ENCODE peak calls at places on chromosomes 5 and 9, in six cellular contexts. Z, A, I, E, C and T are unnamed samples.
A peak's percentile ranks its signal among the peaks of the same experiment; 100 is the strongest.

GRCh38 chr5:93331864-93332263 is 249.2 kb downstream of the NR2F1-AS1 start:
- DNase-seq in E (no peak), Z (no peak), I (no peak), C (no peak), A (no peak), T (no peak)

GRCh38 chr5:4413996-4414395 is 726.1 kb upstream of the ADAMTS16 start:
- DNase-seq in C (no peak), E (no peak), Z (no peak), I (no peak), A (no peak), T (no peak)

GRCh38 chr9:137982132-137982666 is 104.6 kb downstream of the CACNA1B start:
- DNase-seq in I (no peak), E (no peak), Z (no peak), A (no peak), C (no peak), T (no peak)

GRCh38 chr9:5900622-5901021 is 9.9 kb downstream of the MLANA start:
- DNase-seq in E (no peak), Z (no peak), C (no peak), I (no peak), A (no peak), T (no peak)

GRCh38 chr5:36683821-36684434 is 77.5 kb downstream of the SLC1A3 start:
- DNase-seq in I (no peak), Z (no peak), E (no peak), C (no peak), A (no peak), T (no peak)

GRCh38 chr9:94869415-94869838 is 142.9 kb downstream of the AOPEP start:
- DNase-seq in I (no peak), C (no peak), E (no peak), Z (no peak), A (peak; percentile 90), T (no peak)

GRCh38 chr5:10602031-10602806 is 38.3 kb downstream of the ANKRD33B start:
- DNase-seq in E (no peak), A (no peak), C (no peak), Z (peak; percentile 6), I (peak; percentile 67), T (peak; percentile 25)

GRCh38 chr5:1152156-1152555 is 40.3 kb upstream of the SLC12A7 start:
- DNase-seq in E (no peak), A (no peak), Z (peak; percentile 36), I (no peak), C (no peak), T (no peak)

GRCh38 chr5:135629164-135629563 is 50.4 kb upstream of the CXCL14 start:
- DNase-seq in I (no peak), Z (no peak), A (peak; percentile 22), C (no peak), E (no peak), T (no peak)

GRCh38 chr5:171537463-171537862 is 118.0 kb downstream of the FGF18 start:
- DNase-seq in C (no peak), Z (no peak), A (peak; percentile 49), E (no peak), I (no peak), T (no peak)

GRCh38 chr9:19994296-19994695 is 205.5 kb upstream of the SLC24A2 start:
- DNase-seq in Z (no peak), E (no peak), A (peak; percentile 78), C (no peak), I (no peak), T (no peak)

GRCh38 chr9:14030350-14030823 is 283.6 kb downstream of the NFIB start:
- DNase-seq in C (no peak), Z (no peak), I (no peak), E (no peak), A (peak; percentile 81), T (peak; percentile 23)

GRCh38 chr5:4766101-4766500 is 374.0 kb upstream of the ADAMTS16 start:
- DNase-seq in C (no peak), Z (no peak), A (no peak), I (no peak), E (no peak), T (no peak)

GRCh38 chr9:95874989-95875304 is 544 bp upstream of the ERCC6L2 start:
- DNase-seq in Z (peak; percentile 66), A (no peak), C (peak; percentile 83), E (peak; percentile 45), I (peak; percentile 47), T (peak; percentile 44)

GRCh38 chr5:177496111-177497010 is 1.0 kb downstream of the PDLIM7 start:
- DNase-seq in E (peak; percentile 93), C (peak; percentile 60), A (peak; percentile 95), I (peak; percentile 36), Z (no peak), T (peak; percentile 57)

GRCh38 chr5:75363726-75364495 is 26.9 kb downstream of the HMGCR start:
- DNase-seq in E (no peak), I (no peak), Z (no peak), C (peak; percentile 48), A (peak; percentile 35), T (peak; percentile 87)

GRCh38 chr9:124183772-124184171 is 74.0 kb upstream of the NEK6 start:
- DNase-seq in Z (no peak), I (no peak), E (no peak), A (no peak), C (peak; percentile 75), T (no peak)

GRCh38 chr5:51468196-51468595 is 84.9 kb downstream of the ISL1 start:
- DNase-seq in A (no peak), E (no peak), I (no peak), Z (no peak), C (no peak), T (no peak)

GRCh38 chr5:133642153-133642552 is 29.8 kb upstream of the FSTL4 start:
- DNase-seq in Z (no peak), A (no peak), I (no peak), C (no peak), E (no peak), T (no peak)

GRCh38 chr9:104069288-104069687 is 24.8 kb upstream of the SMC2 start:
- DNase-seq in E (no peak), C (no peak), I (no peak), Z (no peak), A (no peak), T (no peak)

GRCh38 chr5:128673010-128673409 is 135.0 kb upstream of the FBN2 start:
- DNase-seq in E (no peak), I (no peak), C (no peak), A (no peak), Z (no peak), T (no peak)

GRCh38 chr5:83306572-83307241 is 164.8 kb upstream of the VCAN start:
- DNase-seq in E (no peak), A (peak; percentile 96), Z (no peak), I (no peak), C (peak; percentile 50), T (peak; percentile 9)

GRCh38 chr5:114018178-114018577 is 343.7 kb upstream of the KCNN2 start:
- DNase-seq in A (no peak), C (no peak), I (no peak), Z (no peak), E (no peak), T (no peak)

GRCh38 chr5:31934156-31934555 is 240.0 kb downstream of the GOLPH3 start:
- DNase-seq in Z (no peak), A (no peak), C (no peak), E (no peak), I (no peak), T (no peak)

GRCh38 chr9:131733601-131734061 is 6.2 kb downstream of the RAPGEF1 start:
- DNase-seq in I (peak; percentile 29), E (no peak), C (peak; percentile 74), Z (peak; percentile 32), A (peak; percentile 99), T (no peak)

GRCh38 chr9:131736440-131736839 is 3.4 kb downstream of the RAPGEF1 start:
- DNase-seq in I (no peak), A (no peak), Z (no peak), E (no peak), C (no peak), T (no peak)

GRCh38 chr9:131734781-131735180 is 5.1 kb downstream of the RAPGEF1 start:
- DNase-seq in I (no peak), Z (no peak), A (no peak), E (no peak), C (no peak), T (no peak)

GRCh38 chr9:131734165-131734610 is 5.7 kb downstream of the RAPGEF1 start:
- DNase-seq in C (peak; percentile 92), I (no peak), E (no peak), Z (peak; percentile 67), A (peak; percentile 30), T (peak; percentile 64)

GRCh38 chr9:131735238-131736181 is 4.4 kb downstream of the RAPGEF1 start:
- DNase-seq in Z (no peak), C (peak; percentile 87), A (peak; percentile 34), E (no peak), I (no peak), T (peak; percentile 26)
- H3K4me1 ChIP-seq in Z (peaks cover 83% of the 10 kb centered on the region), C (peaks cover 40% of the 10 kb centered on the region), A (peaks cover 37% of the 10 kb centered on the region), E (peaks cover 5% of the 10 kb centered on the region), I (peaks cover 30% of the 10 kb centered on the region), T (peaks cover 78% of the 10 kb centered on the region)

DNA sequence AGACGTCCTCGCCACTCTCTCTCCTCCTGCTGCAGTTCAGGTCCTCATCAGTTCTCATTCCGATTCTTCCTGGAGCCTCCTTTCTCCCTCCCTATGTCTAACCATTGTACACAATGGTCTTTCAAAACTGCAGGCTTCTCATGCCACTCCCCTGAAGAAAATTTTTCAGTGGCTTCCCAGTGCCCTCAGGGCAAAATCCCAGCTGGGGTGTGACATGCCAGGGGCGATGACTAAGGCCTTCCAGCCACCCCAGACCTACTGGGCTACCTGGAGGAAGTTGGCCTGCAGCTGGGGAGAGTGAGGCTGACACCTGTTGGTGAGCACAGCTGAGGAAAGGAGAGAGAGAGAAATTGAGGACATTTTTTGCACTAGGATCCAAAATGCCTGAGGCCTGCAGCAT is 65.2 kb downstream of the SREK1 start:
- DNase-seq in C (no peak), I (no peak), A (peak; percentile 11), E (no peak), Z (no peak), T (no peak)
- TF ChIP-seq CTCF in C (no peak), I (peak; percentile 24), A (no peak), E (no peak), Z (no peak), T (no peak)

GRCh38 chr9:120578614-120579013 is 1.4 kb downstream of the CDK5RAP2 start:
- DNase-seq in I (no peak), A (no peak), C (no peak), E (no peak), Z (no peak), T (no peak)
- H3K4me3 ChIP-seq in I (peak overlapping the region; percentile 83), A (peak overlapping the region; percentile 77), C (no peak overlapping the region), E (no peak overlapping the region), Z (no peak overlapping the region), T (no peak overlapping the region)

DNA sequence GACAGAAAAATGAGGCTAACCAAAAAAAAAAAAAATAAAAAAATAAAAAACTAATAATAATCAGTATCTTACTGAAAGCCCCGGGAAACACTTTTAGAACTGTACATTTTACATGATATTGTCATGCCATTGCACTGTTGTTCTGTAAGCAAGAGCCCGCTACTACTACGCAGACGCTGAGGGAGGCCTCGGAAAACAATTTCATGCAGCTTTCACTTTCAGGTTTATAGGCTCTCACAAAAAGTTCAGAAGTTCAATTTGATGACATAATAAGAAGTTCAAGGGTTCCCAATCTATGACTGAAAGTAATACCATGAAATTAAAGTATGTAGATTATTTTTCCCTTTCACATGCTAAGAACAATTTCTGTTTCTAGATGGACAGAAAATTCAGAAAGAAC is 318.3 kb upstream of the ITGA1 start:
- DNase-seq in C (peak; percentile 44), E (no peak), I (no peak), A (no peak), Z (no peak), T (no peak)
- H3K4me1 ChIP-seq in C (no peaks in the 10 kb centered on the region), E (no peaks in the 10 kb centered on the region), I (no peaks in the 10 kb centered on the region), A (no peaks in the 10 kb centered on the region), Z (no peaks in the 10 kb centered on the region), T (no peaks in the 10 kb centered on the region)